ENCODE peak calls at places on chromosomes 7 and 10, in four cellular contexts. O is HepG2, J is K562, H is GM12878. E is an unnamed sample.

GRCh38 chr7:80386686-80387085 is 125.2 kb downstream of the GNAT3 start:
- DNase-seq in O (no peak), J (no peak), H (no peak), E (no peak)

GRCh38 chr7:73920406-73921134 is 59.6 kb downstream of the TMEM270 start:
- DNase-seq in O (no peak), J (no peak), H (no peak), E (peak; percentile 40)

GRCh38 chr7:135976312-135977019 is 693 bp downstream of the MTPN start:
- DNase-seq in O (peak; percentile 5), J (peak; percentile 66), H (no peak), E (no peak)

GRCh38 chr10:133278577-133279265 is 2.1 kb upstream of the ADAM8 start:
- DNase-seq in O (peak; percentile 72), J (peak; percentile 86), H (no peak), E (no peak)

GRCh38 chr10:49579621-49580020 is 30.5 kb upstream of the SLC18A3 start:
- DNase-seq in O (no peak), J (no peak), H (no peak), E (no peak)

GRCh38 chr7:88169717-88170320 is 50.0 kb downstream of the SRI start:
- DNase-seq in O (peak; percentile 10), J (peak; percentile 28), H (no peak), E (no peak)

GRCh38 chr7:78558571-78558970 is 760.0 kb downstream of the PHTF2 start:
- DNase-seq in O (no peak), J (no peak), H (no peak), E (no peak)

GRCh38 chr7:14734839-14735321 is 167.7 kb downstream of the DGKB start:
- DNase-seq in O (no peak), J (no peak), H (no peak), E (peak; percentile 73)

GRCh38 chr10:11392776-11393175 is 218.7 kb downstream of the USP6NL start:
- DNase-seq in O (no peak), J (no peak), H (no peak), E (no peak)

GRCh38 chr7:102821994-102822747 is 73.4 kb downstream of the FAM185A start:
- DNase-seq in O (no peak), J (no peak), H (no peak), E (no peak)

GRCh38 chr7:28408974-28409715 is 3.2 kb upstream of the CREB5 start:
- DNase-seq in O (peak; percentile 78), J (peak; percentile 81), H (no peak), E (peak; percentile 70)

GRCh38 chr10:44911081-44911540 is at the start of gene TMEM72:
- DNase-seq in O (peak; percentile 66), J (peak; percentile 55), H (no peak), E (peak; percentile 54)

GRCh38 chr10:73887038-73888015 is 13.0 kb upstream of the CAMK2G start:
- DNase-seq in O (no peak), J (no peak), H (no peak), E (no peak)

DNA sequence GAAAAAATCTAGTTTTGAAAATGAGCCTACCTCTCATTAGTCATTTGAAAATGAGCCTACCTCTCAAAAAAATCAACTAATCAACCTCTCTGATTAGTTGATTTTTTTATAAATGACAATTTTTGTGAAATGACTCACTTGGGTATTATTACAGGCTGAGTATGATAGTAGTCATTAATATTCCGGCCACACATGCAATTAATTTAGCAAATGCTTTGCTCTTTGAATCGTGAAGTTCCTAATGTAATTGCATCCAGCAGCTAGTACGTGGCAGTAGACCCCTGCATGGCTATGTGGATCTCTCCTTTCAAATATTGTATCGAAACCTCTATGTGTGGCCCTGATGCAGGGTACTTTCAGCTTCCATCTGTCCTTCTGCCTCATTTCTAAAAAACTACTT is 245.9 kb upstream of the PHYHIPL start:
- DNase-seq in O (no peak), J (no peak), H (no peak), E (no peak)
- TF ChIP-seq ZNF274 in O (no peak), J (no peak), H (no peak), E (no peak)

GRCh38 chr7:121510302-121510701 is 114.2 kb upstream of the FAM3C start:
- DNase-seq in O (no peak), J (peak; percentile 45), H (no peak), E (no peak)
- TF ChIP-seq RFX5 in O (no peak), J (no peak), H (no peak), E (no peak)

GRCh38 chr10:118472961-118473675 is 122.3 kb downstream of the PRLHR start:
- DNase-seq in O (no peak), J (no peak), H (no peak), E (no peak)
- TF ChIP-seq ZNF274 in O (no peak), J (no peak), H (no peak), E (no peak)

DNA sequence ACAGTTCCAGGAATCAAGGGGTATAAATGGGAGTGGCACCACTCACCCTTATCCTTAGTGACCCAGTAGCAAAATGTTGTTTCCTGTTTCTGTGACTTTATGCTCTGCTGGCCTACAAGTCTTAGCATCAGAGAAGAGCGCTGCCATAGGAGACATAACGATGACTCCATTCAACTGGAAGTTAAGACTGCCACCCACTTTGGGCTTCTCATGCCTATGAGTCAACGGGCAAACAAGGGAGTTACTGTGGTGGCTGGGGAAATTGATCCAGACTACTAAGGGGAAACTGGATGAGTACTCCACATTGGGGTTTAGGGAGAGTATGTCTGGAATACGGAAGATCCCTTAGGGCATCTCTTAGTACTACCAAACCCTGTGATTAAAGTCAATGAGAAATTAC is 40.6 kb upstream of the PIK3CG start:
- DNase-seq in O (no peak), J (no peak), H (no peak), E (no peak)
- TF ChIP-seq RFX5 in O (no peak), J (no peak), H (no peak), E (no peak)

DNA sequence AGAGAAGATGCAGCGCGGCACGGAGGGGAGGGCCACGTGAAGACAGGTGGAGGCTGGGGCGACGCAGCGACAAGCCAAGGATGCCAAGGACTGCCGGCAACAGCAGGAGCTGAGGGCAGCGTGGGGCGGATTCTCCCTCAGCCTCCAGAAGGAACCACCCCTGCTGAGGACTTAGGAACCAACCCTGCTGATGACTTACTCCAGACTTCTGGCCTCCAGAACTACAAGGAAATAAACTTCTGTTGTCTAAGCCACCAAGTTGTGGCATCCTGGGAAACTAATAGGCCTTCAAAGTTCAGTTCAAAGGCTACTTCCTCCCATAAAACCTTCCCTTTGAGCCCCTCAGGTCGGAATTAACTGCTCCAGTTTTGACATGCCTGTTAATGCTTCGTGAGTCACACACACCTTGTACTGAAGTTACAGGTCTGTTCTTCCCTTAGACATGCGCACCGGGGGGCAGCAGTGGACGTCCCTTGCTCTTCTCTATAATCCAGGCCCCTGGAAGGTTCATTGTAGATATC is 88.4 kb upstream of the RHEB start:
- DNase-seq in O (no peak), J (no peak), H (no peak), E (no peak)
- TF ChIP-seq ZNF274 in O (no peak), J (no peak), H (no peak), E (no peak)

GRCh38 chr10:114181971-114182370 is 2.8 kb downstream of the TDRD1 start:
- DNase-seq in O (no peak), J (no peak), H (no peak), E (no peak)
- TF ChIP-seq RFX5 in O (no peak), J (no peak), H (no peak), E (no peak)

DNA sequence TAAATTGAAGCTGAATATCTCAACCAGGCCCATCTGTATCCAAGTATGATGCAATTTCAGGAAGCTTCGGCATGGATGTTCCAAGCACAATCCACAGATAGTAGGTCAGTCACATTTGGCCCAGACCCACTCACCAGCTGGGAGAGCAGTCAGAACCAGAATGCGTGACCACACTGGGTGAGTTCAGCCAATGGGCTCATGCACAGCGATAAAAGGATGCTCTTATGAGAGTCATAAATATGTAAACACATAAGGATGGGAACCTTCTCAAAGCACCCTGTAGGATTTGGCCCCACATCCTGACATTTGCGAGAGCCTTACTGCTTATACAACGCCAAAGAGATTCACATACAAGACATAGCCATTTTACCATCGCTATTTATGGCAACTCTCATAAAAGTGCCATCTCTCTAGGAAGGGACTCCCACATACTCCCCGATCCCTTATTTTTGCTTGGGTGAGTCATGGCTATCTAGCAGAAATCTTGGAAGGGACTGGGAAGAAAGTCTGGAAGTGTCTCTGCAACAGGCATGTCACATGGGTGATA is 3.0 kb downstream of the AFAP1L2 start:
- DNase-seq in O (no peak), J (no peak), H (no peak), E (no peak)
- TF ChIP-seq ZNF274 in O (no peak), J (no peak), H (no peak), E (no peak)

GRCh38 chr10:31154996-31155395 is 123.3 kb upstream of the ZNF438 start:
- DNase-seq in O (no peak), J (no peak), H (no peak), E (no peak)
- TF ChIP-seq RFX5 in O (no peak), J (no peak), H (no peak), E (no peak)

GRCh38 chr10:78765726-78766335 is 302.9 kb upstream of the ZMIZ1 start:
- DNase-seq in O (no peak), J (no peak), H (no peak), E (no peak)
- TF ChIP-seq ZNF274 in O (no peak), J (no peak), H (no peak), E (no peak)

E was measured in H1.